ENCODE peak calls at places on chromosomes 4 and X, in five cellular contexts. One of them, this sample, is unnamed.

GRCh38 chr4:175823015-175823741 is 11.1 kb upstream of the GPM6A start:
- DNase-seq in DMS153: no peak
- DNase-seq in memory B cell: no peak
- DNase-seq in fibroblast of the conjunctiva: no peak
- DNase-seq in omental fat pad: no peak
- DNase-seq in this sample: no peak

GRCh38 chrX:136251042-136251991 is at the start of gene MAP7D3:
- DNase-seq in fibroblast of the conjunctiva: no peak
- DNase-seq in DMS153: peak
- DNase-seq in omental fat pad: no peak
- DNase-seq in memory B cell: peak
- DNase-seq in this sample: no peak

GRCh38 chr4:41538017-41538733 is at the start of gene LIMCH1:
- DNase-seq in omental fat pad: no peak
- DNase-seq in fibroblast of the conjunctiva: no peak
- DNase-seq in DMS153: no peak
- DNase-seq in memory B cell: no peak
- DNase-seq in this sample: peak

GRCh38 chrX:15761564-15762191 is 23.6 kb downstream of the CA5B start:
- DNase-seq in memory B cell: peak
- DNase-seq in DMS153: no peak
- DNase-seq in fibroblast of the conjunctiva: no peak
- DNase-seq in omental fat pad: no peak
- DNase-seq in this sample: no peak

GRCh38 chr4:8461086-8461485 is 20.5 kb downstream of the TRMT44 start:
- DNase-seq in omental fat pad: no peak
- DNase-seq in memory B cell: no peak
- DNase-seq in DMS153: no peak
- DNase-seq in fibroblast of the conjunctiva: no peak
- DNase-seq in this sample: no peak

GRCh38 chrX:26442340-26442739 is 226.4 kb downstream of the MAGEB5 start:
- DNase-seq in memory B cell: no peak
- DNase-seq in DMS153: no peak
- DNase-seq in fibroblast of the conjunctiva: peak
- DNase-seq in omental fat pad: no peak
- DNase-seq in this sample: no peak

GRCh38 chr4:153181293-153182080 is 22.8 kb upstream of the TRIM2 start:
- DNase-seq in DMS153: no peak
- DNase-seq in fibroblast of the conjunctiva: no peak
- DNase-seq in memory B cell: no peak
- DNase-seq in omental fat pad: no peak
- DNase-seq in this sample: no peak

GRCh38 chr4:115950806-115951205 is 837.4 kb upstream of the NDST4 start:
- DNase-seq in fibroblast of the conjunctiva: no peak
- DNase-seq in memory B cell: no peak
- DNase-seq in DMS153: no peak
- DNase-seq in omental fat pad: no peak
- DNase-seq in this sample: no peak

GRCh38 chr4:25320374-25321172 is 8.0 kb downstream of the ZCCHC4 start:
- DNase-seq in memory B cell: no peak
- DNase-seq in omental fat pad: no peak
- DNase-seq in DMS153: no peak
- DNase-seq in fibroblast of the conjunctiva: peak
- DNase-seq in this sample: peak

GRCh38 chr4:54499308-54500074 is 158.3 kb upstream of the KIT start:
- DNase-seq in omental fat pad: no peak
- DNase-seq in memory B cell: no peak
- DNase-seq in DMS153: no peak
- DNase-seq in fibroblast of the conjunctiva: no peak
- DNase-seq in this sample: peak

GRCh38 chrX:103716967-103717366 is 6.3 kb downstream of the TMEM31 start:
- DNase-seq in fibroblast of the conjunctiva: peak
- DNase-seq in memory B cell: no peak
- DNase-seq in omental fat pad: no peak
- DNase-seq in DMS153: no peak
- DNase-seq in this sample: peak

GRCh38 chrX:10022580-10023245 is 55.6 kb downstream of the CLDN34 start:
- DNase-seq in omental fat pad: no peak
- DNase-seq in memory B cell: no peak
- DNase-seq in DMS153: no peak
- DNase-seq in fibroblast of the conjunctiva: no peak
- DNase-seq in this sample: no peak

GRCh38 chr4:6184169-6184568 is 16.2 kb downstream of the JAKMIP1 start:
- DNase-seq in memory B cell: no peak
- DNase-seq in omental fat pad: no peak
- DNase-seq in DMS153: no peak
- DNase-seq in fibroblast of the conjunctiva: no peak
- DNase-seq in this sample: no peak

GRCh38 chrX:113726898-113727297 is 857.0 kb upstream of the HTR2C start:
- DNase-seq in omental fat pad: no peak
- DNase-seq in fibroblast of the conjunctiva: no peak
- DNase-seq in DMS153: no peak
- DNase-seq in memory B cell: no peak
- DNase-seq in this sample: no peak

GRCh38 chrX:45668686-45669443 is 468.2 kb upstream of the DIPK2B start:
- DNase-seq in memory B cell: no peak
- DNase-seq in omental fat pad: no peak
- DNase-seq in DMS153: no peak
- DNase-seq in fibroblast of the conjunctiva: peak
- DNase-seq in this sample: peak

GRCh38 chr4:130640583-130640982 is 1544.6 kb downstream of the C4orf33 start:
- DNase-seq in memory B cell: no peak
- DNase-seq in omental fat pad: no peak
- DNase-seq in fibroblast of the conjunctiva: no peak
- DNase-seq in DMS153: peak
- DNase-seq in this sample: no peak

This sample was measured in AG09309.